ENCODE peak calls at places on chromosomes 3 and 15, in six cellular contexts. One of them, this sample, is unnamed.

GRCh38 chr3:38067508-38068233 is 28.7 kb downstream of the DLEC1 start:
- DNase-seq in osteocyte: no peak
- DNase-seq in progenitor cell of endocrine pancreas: no peak
- DNase-seq in heart left ventricle: no peak
- DNase-seq in foreskin fibroblast: no peak
- DNase-seq in omental fat pad: no peak
- DNase-seq in this sample: no peak

GRCh38 chr3:180267202-180267843 is 230.6 kb upstream of the PEX5L start:
- DNase-seq in heart left ventricle: no peak
- DNase-seq in omental fat pad: no peak
- DNase-seq in foreskin fibroblast: no peak
- DNase-seq in osteocyte: no peak
- DNase-seq in progenitor cell of endocrine pancreas: no peak
- DNase-seq in this sample: no peak

GRCh38 chr3:126654571-126655393 is at the start of gene TXNRD3:
- DNase-seq in omental fat pad: peak
- DNase-seq in osteocyte: peak
- DNase-seq in progenitor cell of endocrine pancreas: peak
- DNase-seq in heart left ventricle: peak
- DNase-seq in foreskin fibroblast: peak
- DNase-seq in this sample: peak

GRCh38 chr3:17372811-17373210 is 369.6 kb downstream of the TBC1D5 start:
- DNase-seq in progenitor cell of endocrine pancreas: no peak
- DNase-seq in foreskin fibroblast: peak
- DNase-seq in omental fat pad: no peak
- DNase-seq in osteocyte: no peak
- DNase-seq in heart left ventricle: no peak
- DNase-seq in this sample: no peak

GRCh38 chr3:69406156-69406555 is 20.3 kb upstream of the FRMD4B start:
- DNase-seq in heart left ventricle: peak
- DNase-seq in progenitor cell of endocrine pancreas: no peak
- DNase-seq in osteocyte: no peak
- DNase-seq in omental fat pad: no peak
- DNase-seq in foreskin fibroblast: no peak
- DNase-seq in this sample: no peak

GRCh38 chr3:193851941-193852674 is 259.1 kb downstream of the OPA1 start:
- DNase-seq in omental fat pad: no peak
- DNase-seq in foreskin fibroblast: no peak
- DNase-seq in heart left ventricle: no peak
- DNase-seq in progenitor cell of endocrine pancreas: no peak
- DNase-seq in osteocyte: no peak
- DNase-seq in this sample: no peak

GRCh38 chr3:133962879-133963278 is 66.8 kb downstream of the SLCO2A1 start:
- DNase-seq in progenitor cell of endocrine pancreas: no peak
- DNase-seq in heart left ventricle: no peak
- DNase-seq in omental fat pad: no peak
- DNase-seq in foreskin fibroblast: peak
- DNase-seq in osteocyte: no peak
- DNase-seq in this sample: peak

GRCh38 chr3:127732879-127733350 is 60.2 kb downstream of the ABTB1 start:
- DNase-seq in omental fat pad: no peak
- DNase-seq in progenitor cell of endocrine pancreas: no peak
- DNase-seq in foreskin fibroblast: no peak
- DNase-seq in osteocyte: no peak
- DNase-seq in heart left ventricle: no peak
- DNase-seq in this sample: no peak

GRCh38 chr15:45871121-45871855 is 236.5 kb downstream of the SQOR start:
- DNase-seq in progenitor cell of endocrine pancreas: no peak
- DNase-seq in heart left ventricle: no peak
- DNase-seq in osteocyte: peak
- DNase-seq in omental fat pad: no peak
- DNase-seq in foreskin fibroblast: peak
- DNase-seq in this sample: no peak

GRCh38 chr3:14789640-14790285 is 29.0 kb upstream of the FGD5 start:
- DNase-seq in progenitor cell of endocrine pancreas: no peak
- DNase-seq in osteocyte: no peak
- DNase-seq in foreskin fibroblast: no peak
- DNase-seq in omental fat pad: no peak
- DNase-seq in heart left ventricle: no peak
- DNase-seq in this sample: no peak

GRCh38 chr3:51190827-51191226 is 194.3 kb upstream of the MANF start:
- DNase-seq in heart left ventricle: no peak
- DNase-seq in osteocyte: no peak
- DNase-seq in foreskin fibroblast: no peak
- DNase-seq in progenitor cell of endocrine pancreas: no peak
- DNase-seq in omental fat pad: no peak
- DNase-seq in this sample: no peak

GRCh38 chr15:35530698-35531097 is 15.3 kb downstream of the DPH6 start:
- DNase-seq in progenitor cell of endocrine pancreas: no peak
- DNase-seq in osteocyte: no peak
- DNase-seq in foreskin fibroblast: no peak
- DNase-seq in omental fat pad: no peak
- DNase-seq in heart left ventricle: no peak
- DNase-seq in this sample: no peak

GRCh38 chr15:79447060-79447459 is 14.9 kb downstream of the MINAR1 start:
- DNase-seq in omental fat pad: no peak
- DNase-seq in foreskin fibroblast: no peak
- DNase-seq in progenitor cell of endocrine pancreas: no peak
- DNase-seq in heart left ventricle: no peak
- DNase-seq in osteocyte: no peak
- DNase-seq in this sample: no peak

GRCh38 chr3:47406762-47407149 is 25.9 kb downstream of the PTPN23 start:
- DNase-seq in omental fat pad: no peak
- DNase-seq in foreskin fibroblast: no peak
- DNase-seq in osteocyte: no peak
- DNase-seq in progenitor cell of endocrine pancreas: no peak
- DNase-seq in heart left ventricle: no peak
- DNase-seq in this sample: no peak
- TF ChIP-seq CTCF in omental fat pad: no peak
- TF ChIP-seq CTCF in foreskin fibroblast: no peak
- TF ChIP-seq CTCF in osteocyte: no peak
- TF ChIP-seq CTCF in progenitor cell of endocrine pancreas: no peak
- TF ChIP-seq CTCF in heart left ventricle: no peak
- TF ChIP-seq CTCF in this sample: no peak

DNA sequence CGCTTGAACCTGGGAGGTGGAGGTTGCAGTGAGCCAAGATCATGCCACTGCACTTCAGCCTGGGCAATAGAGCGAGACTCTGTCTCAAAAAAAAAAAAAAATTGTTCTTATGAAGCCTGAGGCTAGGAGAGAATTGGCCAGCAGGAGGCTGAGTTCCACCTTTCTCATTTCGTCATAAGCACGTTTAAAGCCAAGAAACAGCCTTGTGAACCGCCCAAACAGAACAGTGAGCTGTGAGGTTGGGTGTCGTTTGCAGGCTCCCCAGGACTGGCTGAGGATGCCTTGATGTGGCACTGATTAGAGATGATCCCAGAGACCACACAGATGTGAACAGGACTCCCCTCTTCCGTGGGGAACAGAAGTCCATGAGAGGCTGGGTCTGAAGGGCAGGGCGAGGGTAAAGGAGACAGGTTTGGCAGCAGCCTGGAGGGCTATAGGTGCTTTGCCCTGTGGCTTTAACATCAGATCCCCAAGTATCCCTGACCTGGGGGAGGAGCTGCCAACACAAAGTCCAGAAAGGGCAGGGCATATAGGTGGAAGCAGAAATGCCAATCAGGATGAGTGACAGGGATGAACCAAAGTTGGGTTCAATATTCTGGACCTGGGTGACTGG is 52.9 kb downstream of the CLEC3B start:
- DNase-seq in osteocyte: no peak
- DNase-seq in omental fat pad: no peak
- DNase-seq in progenitor cell of endocrine pancreas: no peak
- DNase-seq in heart left ventricle: no peak
- DNase-seq in foreskin fibroblast: no peak
- DNase-seq in this sample: no peak
- TF ChIP-seq CTCF in osteocyte: no peak
- TF ChIP-seq CTCF in omental fat pad: no peak
- TF ChIP-seq CTCF in progenitor cell of endocrine pancreas: peak
- TF ChIP-seq CTCF in heart left ventricle: no peak
- TF ChIP-seq CTCF in foreskin fibroblast: no peak
- TF ChIP-seq CTCF in this sample: no peak

GRCh38 chr3:52829482-52829881 is 990 bp downstream of the ITIH4 start:
- DNase-seq in omental fat pad: no peak
- DNase-seq in foreskin fibroblast: no peak
- DNase-seq in heart left ventricle: no peak
- DNase-seq in progenitor cell of endocrine pancreas: no peak
- DNase-seq in osteocyte: no peak
- DNase-seq in this sample: no peak

GRCh38 chr3:52827441-52827840 is 3.0 kb downstream of the ITIH4 start:
- DNase-seq in heart left ventricle: no peak
- DNase-seq in omental fat pad: no peak
- DNase-seq in osteocyte: no peak
- DNase-seq in foreskin fibroblast: peak
- DNase-seq in progenitor cell of endocrine pancreas: no peak
- DNase-seq in this sample: no peak

GRCh38 chr3:52830535-52831258 is at the start of gene ITIH4:
- DNase-seq in osteocyte: no peak
- DNase-seq in foreskin fibroblast: no peak
- DNase-seq in progenitor cell of endocrine pancreas: no peak
- DNase-seq in omental fat pad: no peak
- DNase-seq in heart left ventricle: no peak
- DNase-seq in this sample: no peak

GRCh38 chr3:52829906-52830463 is 487 bp downstream of the ITIH4 start:
- DNase-seq in omental fat pad: no peak
- DNase-seq in heart left ventricle: no peak
- DNase-seq in osteocyte: no peak
- DNase-seq in foreskin fibroblast: no peak
- DNase-seq in progenitor cell of endocrine pancreas: no peak
- DNase-seq in this sample: no peak

DNA sequence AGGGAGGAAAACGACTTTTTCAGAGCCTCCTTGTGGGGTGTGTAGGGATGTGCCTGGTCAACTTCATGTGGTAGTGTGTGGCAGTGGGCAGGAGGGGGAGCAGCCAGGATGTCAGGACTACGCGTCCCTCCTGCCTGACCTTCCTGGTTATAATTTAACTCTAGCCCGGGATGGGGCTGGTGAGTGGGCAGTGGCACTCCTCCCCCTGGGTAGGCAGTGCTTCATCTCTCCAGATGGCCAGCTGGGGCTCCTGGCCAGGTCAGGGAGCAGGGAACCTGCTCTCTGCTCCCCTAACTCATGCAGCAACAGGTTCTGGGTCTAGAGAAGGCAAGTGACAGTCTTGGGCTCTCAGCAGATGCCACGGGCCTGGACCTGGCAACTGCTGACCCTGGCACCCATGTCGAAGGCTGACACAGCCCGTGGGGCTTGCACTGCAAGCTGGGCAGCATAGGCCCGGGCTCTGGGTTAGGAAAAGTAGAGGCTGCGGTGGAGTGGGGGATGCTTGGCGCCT is 2.6 kb downstream of the ITIH4 start:
- DNase-seq in osteocyte: no peak
- DNase-seq in progenitor cell of endocrine pancreas: no peak
- DNase-seq in omental fat pad: no peak
- DNase-seq in foreskin fibroblast: no peak
- DNase-seq in heart left ventricle: no peak
- DNase-seq in this sample: peak
- TF ChIP-seq CTCF in osteocyte: no peak
- TF ChIP-seq CTCF in progenitor cell of endocrine pancreas: peak
- TF ChIP-seq CTCF in omental fat pad: no peak
- TF ChIP-seq CTCF in foreskin fibroblast: no peak
- TF ChIP-seq CTCF in heart left ventricle: no peak
- TF ChIP-seq CTCF in this sample: no peak

GRCh38 chr15:89127054-89127702 is 38.9 kb downstream of the ABHD2 start:
- DNase-seq in osteocyte: no peak
- DNase-seq in omental fat pad: no peak
- DNase-seq in progenitor cell of endocrine pancreas: no peak
- DNase-seq in heart left ventricle: no peak
- DNase-seq in foreskin fibroblast: no peak
- DNase-seq in this sample: no peak
- TF ChIP-seq CTCF in osteocyte: no peak
- TF ChIP-seq CTCF in omental fat pad: no peak
- TF ChIP-seq CTCF in progenitor cell of endocrine pancreas: no peak
- TF ChIP-seq CTCF in heart left ventricle: no peak
- TF ChIP-seq CTCF in foreskin fibroblast: no peak
- TF ChIP-seq CTCF in this sample: no peak

GRCh38 chr15:98308117-98308516 is 340.2 kb upstream of the IGF1R start:
- DNase-seq in foreskin fibroblast: no peak
- DNase-seq in osteocyte: peak
- DNase-seq in heart left ventricle: no peak
- DNase-seq in progenitor cell of endocrine pancreas: no peak
- DNase-seq in omental fat pad: no peak
- DNase-seq in this sample: no peak
- TF ChIP-seq CTCF in foreskin fibroblast: no peak
- TF ChIP-seq CTCF in osteocyte: no peak
- TF ChIP-seq CTCF in heart left ventricle: no peak
- TF ChIP-seq CTCF in progenitor cell of endocrine pancreas: no peak
- TF ChIP-seq CTCF in omental fat pad: no peak
- TF ChIP-seq CTCF in this sample: no peak

GRCh38 chr15:89399390-89400120 is 64.9 kb upstream of the POLG start:
- DNase-seq in progenitor cell of endocrine pancreas: no peak
- DNase-seq in heart left ventricle: no peak
- DNase-seq in osteocyte: no peak
- DNase-seq in foreskin fibroblast: no peak
- DNase-seq in omental fat pad: no peak
- DNase-seq in this sample: no peak
- TF ChIP-seq CTCF in progenitor cell of endocrine pancreas: peak
- TF ChIP-seq CTCF in heart left ventricle: no peak
- TF ChIP-seq CTCF in osteocyte: peak
- TF ChIP-seq CTCF in foreskin fibroblast: peak
- TF ChIP-seq CTCF in omental fat pad: no peak
- TF ChIP-seq CTCF in this sample: peak

GRCh38 chr3:8493744-8494143 is 7.9 kb upstream of the LMCD1 start:
- DNase-seq in heart left ventricle: no peak
- DNase-seq in osteocyte: no peak
- DNase-seq in foreskin fibroblast: no peak
- DNase-seq in progenitor cell of endocrine pancreas: no peak
- DNase-seq in omental fat pad: no peak
- DNase-seq in this sample: no peak
- TF ChIP-seq CTCF in heart left ventricle: no peak
- TF ChIP-seq CTCF in osteocyte: no peak
- TF ChIP-seq CTCF in foreskin fibroblast: no peak
- TF ChIP-seq CTCF in progenitor cell of endocrine pancreas: no peak
- TF ChIP-seq CTCF in omental fat pad: no peak
- TF ChIP-seq CTCF in this sample: no peak

GRCh38 chr3:52507359-52507758 is 12.2 kb downstream of the STAB1 start:
- DNase-seq in osteocyte: no peak
- DNase-seq in omental fat pad: no peak
- DNase-seq in heart left ventricle: no peak
- DNase-seq in progenitor cell of endocrine pancreas: no peak
- DNase-seq in foreskin fibroblast: peak
- DNase-seq in this sample: no peak

GRCh38 chr3:52503788-52504424 is 8.8 kb downstream of the STAB1 start:
- DNase-seq in foreskin fibroblast: no peak
- DNase-seq in osteocyte: no peak
- DNase-seq in progenitor cell of endocrine pancreas: no peak
- DNase-seq in omental fat pad: no peak
- DNase-seq in heart left ventricle: no peak
- DNase-seq in this sample: no peak

GRCh38 chr3:52504977-52505376 is 9.8 kb downstream of the STAB1 start:
- DNase-seq in foreskin fibroblast: no peak
- DNase-seq in progenitor cell of endocrine pancreas: no peak
- DNase-seq in heart left ventricle: no peak
- DNase-seq in osteocyte: no peak
- DNase-seq in omental fat pad: no peak
- DNase-seq in this sample: no peak

GRCh38 chr3:52509753-52510328 is 14.7 kb downstream of the STAB1 start:
- DNase-seq in progenitor cell of endocrine pancreas: no peak
- DNase-seq in osteocyte: no peak
- DNase-seq in omental fat pad: no peak
- DNase-seq in heart left ventricle: no peak
- DNase-seq in foreskin fibroblast: no peak
- DNase-seq in this sample: no peak

GRCh38 chr3:52506266-52506966 is 11.3 kb downstream of the STAB1 start:
- DNase-seq in progenitor cell of endocrine pancreas: no peak
- DNase-seq in osteocyte: no peak
- DNase-seq in omental fat pad: no peak
- DNase-seq in foreskin fibroblast: no peak
- DNase-seq in heart left ventricle: no peak
- DNase-seq in this sample: no peak
- TF ChIP-seq CTCF in progenitor cell of endocrine pancreas: no peak
- TF ChIP-seq CTCF in osteocyte: no peak
- TF ChIP-seq CTCF in omental fat pad: no peak
- TF ChIP-seq CTCF in foreskin fibroblast: no peak
- TF ChIP-seq CTCF in heart left ventricle: no peak
- TF ChIP-seq CTCF in this sample: no peak